ENCODE peak calls at places on chromosome 1, in four cellular contexts. X is SK-N-DZ; Z is stimulated activated CD8-positive, alpha-beta memory T cell treated with anti-CD3 and anti-CD28 coated beads, Interleukin-2, amount 100 ng/mL, for 1 hour; D is progenitor cell of endocrine pancreas. W is an unnamed sample.

GRCh38 chr1:172136925-172137324 is 283.6 kb upstream of the C1orf105 start:
- DNase-seq in Z (no peak), D (no peak), X (no peak), W (no peak)

GRCh38 chr1:223258751-223259177 is 105.2 kb downstream of the SUSD4 start:
- DNase-seq in X (no peak), Z (no peak), D (no peak), W (no peak)

GRCh38 chr1:17190526-17190995 is 14.4 kb upstream of the PADI1 start:
- DNase-seq in Z (no peak), D (no peak), X (no peak), W (no peak)

GRCh38 chr1:44616991-44617702 is 57.1 kb downstream of the TMEM53 start:
- DNase-seq in Z (no peak), X (no peak), D (peak; percentile 65), W (peak; percentile 20)

GRCh38 chr1:187409341-187409740 is 580.6 kb downstream of the PLA2G4A start:
- DNase-seq in D (no peak), Z (no peak), X (no peak), W (no peak)

GRCh38 chr1:203181586-203182376 is 4.7 kb downstream of the CHI3L1 start:
- DNase-seq in X (no peak), D (no peak), Z (no peak), W (no peak)

GRCh38 chr1:154765970-154766369 is 104.1 kb downstream of the KCNN3 start:
- DNase-seq in D (no peak), X (no peak), Z (no peak), W (peak; percentile 21)

GRCh38 chr1:16151200-16151708 is 4.6 kb downstream of the EPHA2 start:
- DNase-seq in D (no peak), X (peak; percentile 14), Z (no peak), W (no peak)

GRCh38 chr1:98870959-98871903 is 133.4 kb downstream of the PLPPR5 start:
- DNase-seq in Z (no peak), X (peak; percentile 60), D (no peak), W (no peak)

GRCh38 chr1:58528518-58528917 is 18.0 kb downstream of the OMA1 start:
- DNase-seq in D (no peak), Z (no peak), X (no peak), W (no peak)

GRCh38 chr1:7470904-7471638 is 300.0 kb upstream of the VAMP3 start:
- DNase-seq in X (no peak), D (no peak), Z (no peak), W (no peak)

GRCh38 chr1:187788686-187789085 is 959.9 kb downstream of the PLA2G4A start:
- DNase-seq in Z (no peak), X (no peak), D (no peak), W (no peak)

GRCh38 chr1:180560868-180561600 is 2.3 kb downstream of the OVAAL start:
- DNase-seq in Z (no peak), D (no peak), X (no peak), W (no peak)

GRCh38 chr1:182633657-182634281 is 29.6 kb upstream of the RGS16 start:
- DNase-seq in D (no peak), Z (no peak), X (peak; percentile 44), W (no peak)

GRCh38 chr1:77832889-77833288 is 53.4 kb downstream of the MIGA1 start:
- DNase-seq in D (no peak), X (no peak), Z (no peak), W (no peak)

GRCh38 chr1:152777510-152778137 is 2.7 kb downstream of the LCE1F start:
- DNase-seq in X (peak; percentile 33), D (no peak), Z (no peak), W (peak; percentile 51)

GRCh38 chr1:8873506-8874229 is 4.8 kb downstream of the ENO1 start:
- DNase-seq in Z (peak; percentile 63), D (no peak), X (no peak), W (peak; percentile 50)

GRCh38 chr1:185284533-185285244 is 32.4 kb downstream of the IVNS1ABP start:
- DNase-seq in D (no peak), X (no peak), Z (no peak), W (no peak)

GRCh38 chr1:17419626-17420328 is 19.7 kb downstream of the RCC2 start:
- DNase-seq in X (peak; percentile 52), Z (peak; percentile 45), D (peak; percentile 64), W (peak; percentile 85)

GRCh38 chr1:109959974-109960744 is 24.4 kb upstream of the AHCYL1 start:
- DNase-seq in Z (no peak), X (no peak), D (no peak), W (no peak)

GRCh38 chr1:234958066-234958701 is 170.5 kb downstream of the TOMM20 start:
- DNase-seq in X (no peak), Z (no peak), D (no peak), W (no peak)

GRCh38 chr1:47757226-47757975 is 239.8 kb downstream of the TRABD2B start:
- DNase-seq in Z (no peak), D (no peak), X (no peak), W (no peak)

GRCh38 chr1:64051801-64052200 is 151.6 kb upstream of the UBE2U start:
- DNase-seq in D (no peak), X (no peak), Z (no peak), W (no peak)

GRCh38 chr1:20166047-20166446 is 19.8 kb upstream of the UBXN10 start:
- DNase-seq in D (no peak), X (no peak), Z (no peak), W (no peak)

GRCh38 chr1:230915079-230915478 is 46.8 kb upstream of the C1orf198 start:
- DNase-seq in D (no peak), Z (no peak), X (no peak), W (no peak)

GRCh38 chr1:165894591-165894990 is 67.2 kb downstream of the UCK2 start:
- DNase-seq in D (no peak), X (no peak), Z (no peak), W (no peak)

GRCh38 chr1:63317007-63317813 is 5.2 kb upstream of the FOXD3 start:
- DNase-seq in Z (no peak), D (peak; percentile 57), X (peak; percentile 74), W (peak; percentile 84)

GRCh38 chr1:31683997-31684396 is 19.8 kb downstream of the COL16A1 start:
- DNase-seq in D (no peak), X (no peak), Z (no peak), W (peak; percentile 55)

GRCh38 chr1:246681822-246682221 is 42.4 kb upstream of the SCCPDH start:
- DNase-seq in Z (no peak), D (no peak), X (peak; percentile 91), W (no peak)

GRCh38 chr1:107141491-107142369 is 891 bp downstream of the NTNG1 start:
- DNase-seq in D (peak; percentile 12), Z (no peak), X (peak; percentile 76), W (peak; percentile 28)

GRCh38 chr1:92883297-92883696 is 51.5 kb downstream of the RPL5 start:
- DNase-seq in Z (no peak), D (no peak), X (no peak), W (no peak)

GRCh38 chr1:20658166-20658915 is 2.8 kb downstream of the DDOST start:
- DNase-seq in Z (no peak), X (no peak), D (no peak), W (no peak)

GRCh38 chr1:7847599-7847998 is 5.3 kb downstream of the UTS2 start:
- DNase-seq in Z (no peak), D (no peak), X (no peak), W (no peak)

GRCh38 chr1:209756608-209757445 is 974 bp downstream of the TRAF3IP3 start:
- DNase-seq in X (no peak), D (no peak), Z (no peak), W (no peak)

GRCh38 chr1:206674745-206675175 is 9.9 kb upstream of the MAPKAPK2 start:
- DNase-seq in D (no peak), X (no peak), Z (no peak), W (no peak)

W was measured in endothelial cell.